ENCODE peak calls at places on chromosomes 13 and 19, in five cellular contexts. O is AML-193, W is NCI-H1092 treated with DMSO at 0.1 percent for 48 hours, D is T1000, V is left colon. C is an unnamed sample.

GRCh38 chr19:52527954-52528326 is 472 bp downstream of the ZNF808 start:
- DNase-seq in O (no peak), V (no peak), W (no peak), D (no peak), C (no peak)

GRCh38 chr13:23579886-23580706 is 9.9 kb downstream of the TNFRSF19 start:
- DNase-seq in W (peak; percentile 67), V (no peak), D (no peak), O (no peak), C (no peak)

GRCh38 chr19:56087647-56088346 is 33.3 kb downstream of the ZNF787 start:
- DNase-seq in W (no peak), D (no peak), O (no peak), V (no peak), C (no peak)

GRCh38 chr19:51098366-51099069 is 9.7 kb downstream of the CTU1 start:
- DNase-seq in W (no peak), O (no peak), D (no peak), V (peak; percentile 32), C (no peak)

GRCh38 chr13:44837250-44837649 is 152.0 kb downstream of the NUFIP1 start:
- DNase-seq in W (no peak), O (no peak), D (no peak), V (no peak), C (no peak)

GRCh38 chr13:92122454-92122853 is 724.0 kb downstream of the GPC5 start:
- DNase-seq in V (no peak), O (no peak), D (no peak), W (no peak), C (no peak)

GRCh38 chr13:113832631-113833030 is 31.2 kb downstream of the GAS6 start:
- DNase-seq in W (no peak), O (no peak), D (no peak), V (no peak), C (no peak)

GRCh38 chr13:84430441-84430840 is 548.2 kb upstream of the SLITRK1 start:
- DNase-seq in W (peak; percentile 41), D (no peak), O (no peak), V (no peak), C (no peak)

GRCh38 chr13:75447493-75447892 is 34.5 kb downstream of the TBC1D4 start:
- DNase-seq in V (no peak), D (no peak), W (no peak), O (no peak), C (no peak)